ENCODE peak calls at places on chromosomes 2 and 18, in four cellular contexts. N, Q, W and S are unnamed samples.

GRCh38 chr2:22970991-22971390 is 414.0 kb upstream of the KLHL29 start:
- DNase-seq in N (no peak), Q (no peak), W (no peak), S (no peak)

GRCh38 chr18:60020107-60020925 is 120.5 kb downstream of the PMAIP1 start:
- DNase-seq in N (peak), Q (no peak), W (no peak), S (no peak)

GRCh38 chr18:13895505-13896033 is 19.8 kb downstream of the MC2R start:
- DNase-seq in N (no peak), Q (no peak), W (peak), S (no peak)

GRCh38 chr2:43225093-43225787 is 1.2 kb downstream of the ZFP36L2 start:
- DNase-seq in N (no peak), Q (no peak), W (peak), S (peak)

GRCh38 chr18:13451661-13452447 is 233.3 kb downstream of the LDLRAD4 start:
- DNase-seq in N (no peak), Q (no peak), W (peak), S (no peak)

GRCh38 chr2:78979380-78980238 is 45.9 kb upstream of the REG3G start:
- DNase-seq in N (no peak), Q (no peak), W (no peak), S (no peak)

GRCh38 chr2:28637648-28638047 is 114.0 kb upstream of the PPP1CB start:
- DNase-seq in N (no peak), Q (peak), W (peak), S (no peak)

GRCh38 chr2:162766092-162766491 is 72.5 kb downstream of the KCNH7 start:
- DNase-seq in N (no peak), Q (no peak), W (no peak), S (no peak)

GRCh38 chr2:53129851-53130250 is 637.8 kb upstream of the CHAC2 start:
- DNase-seq in N (peak), Q (no peak), W (no peak), S (no peak)

GRCh38 chr2:52113338-52113737 is 1081.4 kb upstream of the NRXN1 start:
- DNase-seq in N (no peak), Q (no peak), W (no peak), S (no peak)

GRCh38 chr2:133338224-133338623 is 230.0 kb downstream of the NCKAP5 start:
- DNase-seq in N (no peak), Q (no peak), W (no peak), S (no peak)

GRCh38 chr2:220641137-220641536 is 931.0 kb downstream of the EPHA4 start:
- DNase-seq in N (no peak), Q (no peak), W (no peak), S (no peak)

GRCh38 chr2:128722469-128722868 is 403.8 kb upstream of the HS6ST1 start:
- DNase-seq in N (no peak), Q (no peak), W (peak), S (no peak)

GRCh38 chr2:64644240-64645013 is 9.3 kb downstream of the SERTAD2 start:
- DNase-seq in N (no peak), Q (peak), W (peak), S (peak)

GRCh38 chr2:201118957-201119848 is 3.2 kb downstream of the CFLAR start:
- DNase-seq in N (no peak), Q (no peak), W (no peak), S (no peak)

GRCh38 chr2:200673191-200673590 is 87.4 kb downstream of the AOX1 start:
- DNase-seq in N (no peak), Q (no peak), W (no peak), S (no peak)

GRCh38 chr2:147331790-147332419 is 512.9 kb upstream of the ACVR2A start:
- DNase-seq in N (no peak), Q (no peak), W (no peak), S (no peak)

GRCh38 chr2:68059769-68060525 is 2.9 kb downstream of the C1D start:
- DNase-seq in N (peak), Q (no peak), W (no peak), S (no peak)

GRCh38 chr2:182866461-182867369 is at the start of gene FRZB:
- DNase-seq in N (peak), Q (peak), W (peak), S (no peak)

GRCh38 chr2:47088371-47089082 is 66.6 kb downstream of the STPG4 start:
- DNase-seq in N (no peak), Q (no peak), W (no peak), S (no peak)

GRCh38 chr18:75384144-75384543 is 43.4 kb downstream of the SMIM21 start:
- DNase-seq in N (no peak), Q (no peak), W (no peak), S (no peak)

GRCh38 chr2:219228026-219228744 is 1.3 kb downstream of the ATG9A start:
- DNase-seq in N (no peak), Q (no peak), W (no peak), S (no peak)

GRCh38 chr2:217790195-217790594 is 212.6 kb downstream of the TNS1 start:
- DNase-seq in N (no peak), Q (no peak), W (no peak), S (peak)

GRCh38 chr18:4068552-4069158 is 386.5 kb downstream of the DLGAP1 start:
- DNase-seq in N (peak), Q (no peak), W (no peak), S (peak)

GRCh38 chr2:7003895-7004294 is 86.7 kb downstream of the RNF144A start:
- DNase-seq in N (no peak), Q (no peak), W (no peak), S (no peak)

GRCh38 chr2:102453497-102453896 is 19.5 kb upstream of the SLC9A4 start:
- DNase-seq in N (no peak), Q (no peak), W (no peak), S (no peak)

GRCh38 chr18:60198063-60198462 is 174.5 kb downstream of the MC4R start:
- DNase-seq in N (peak), Q (no peak), W (no peak), S (no peak)

GRCh38 chr2:218081695-218082094 is 12.6 kb downstream of the RUFY4 start:
- DNase-seq in N (peak), Q (no peak), W (peak), S (no peak)

GRCh38 chr2:164599954-164600589 is 21.2 kb downstream of the GRB14 start:
- DNase-seq in N (peak), Q (no peak), W (no peak), S (no peak)

GRCh38 chr2:200471324-200471848 is 38.5 kb downstream of the KCTD18 start:
- DNase-seq in N (no peak), Q (no peak), W (no peak), S (peak)

GRCh38 chr2:160493227-160494028 is at the start of gene RBMS1:
- DNase-seq in N (no peak), Q (peak), W (peak), S (peak)

GRCh38 chr2:24898122-24899109 is 21.6 kb downstream of the ADCY3 start:
- DNase-seq in N (no peak), Q (no peak), W (no peak), S (no peak)

GRCh38 chr2:149596471-149596870 is 8.9 kb upstream of the MMADHC start:
- DNase-seq in N (no peak), Q (no peak), W (no peak), S (no peak)